ENCODE peak calls at places on chromosomes 5 and 9, in ten cellular contexts. W is vagina, P is lower leg skin, B is suprapubic skin, A is prostate gland, I is sigmoid colon, T is ovary, L is HepG2, V is IMR-90, Y is esophagus muscularis mucosa. H is an unnamed sample.

GRCh38 chr5:79225026-79225425 is 10.9 kb upstream of the JMY start:
- DNase-seq in W (no peak), Y (no peak), B (peak), P (no peak), V (peak), T (no peak), L (no peak), I (no peak), A (no peak), H (no peak)

GRCh38 chr5:137752873-137753226 is 1.3 kb downstream of the HNRNPA0 start:
- DNase-seq in L (peak), W (no peak), A (peak), T (no peak), I (no peak), B (no peak), P (peak), V (no peak), Y (no peak), H (no peak)

GRCh38 chr5:10595678-10596309 is 31.9 kb downstream of the ANKRD33B start:
- DNase-seq in T (no peak), Y (peak), L (peak), P (peak), B (no peak), W (no peak), I (no peak), V (peak), A (peak), H (no peak)

GRCh38 chr5:98771389-98772109 is 1.9 kb upstream of the RGMB start:
- DNase-seq in W (no peak), Y (no peak), B (no peak), I (peak), L (peak), T (no peak), V (peak), P (peak), A (peak), H (peak)

GRCh38 chr9:119639287-119639955 is 270.2 kb upstream of the BRINP1 start:
- DNase-seq in W (no peak), L (no peak), P (no peak), A (no peak), Y (no peak), B (no peak), I (no peak), T (no peak), V (no peak), H (no peak)

GRCh38 chr9:88748566-88749238 is 213.7 kb downstream of the NXNL2 start:
- DNase-seq in W (no peak), A (no peak), P (no peak), T (no peak), Y (peak), L (no peak), B (no peak), I (peak), V (peak), H (peak)

GRCh38 chr5:139458580-139459407 is 3.7 kb downstream of the ECSCR start:
- DNase-seq in Y (no peak), P (no peak), I (no peak), W (no peak), B (no peak), V (peak), L (no peak), T (no peak), A (no peak), H (no peak)

GRCh38 chr5:176996780-176997179 is 9.8 kb downstream of the UIMC1 start:
- DNase-seq in Y (no peak), I (no peak), B (no peak), A (no peak), W (no peak), P (no peak), T (no peak), L (no peak), V (no peak), H (no peak)

GRCh38 chr5:59845733-59846132 is 47.8 kb downstream of the PDE4D start:
- DNase-seq in V (peak), Y (no peak), P (no peak), W (no peak), I (no peak), T (no peak), A (no peak), B (no peak), L (no peak), H (no peak)

GRCh38 chr9:98087420-98088354 is 31.2 kb downstream of the NANS start:
- DNase-seq in T (peak), V (peak), P (no peak), I (peak), Y (no peak), W (no peak), B (peak), L (no peak), A (peak), H (no peak)

GRCh38 chr5:142235050-142235797 is 89.6 kb downstream of the SPRY4 start:
- DNase-seq in V (no peak), B (no peak), L (no peak), T (no peak), W (no peak), A (no peak), Y (no peak), I (no peak), P (no peak), H (no peak)

GRCh38 chr9:133532937-133533668 is 1.4 kb upstream of the ADAMTSL2 start:
- DNase-seq in L (peak), T (no peak), A (peak), V (peak), I (peak), B (no peak), W (no peak), P (peak), Y (no peak), H (peak)

GRCh38 chr5:1386274-1386717 is 41.4 kb upstream of the CLPTM1L start:
- DNase-seq in A (peak), P (peak), Y (no peak), T (peak), W (no peak), I (no peak), B (no peak), L (no peak), V (no peak), H (no peak)

GRCh38 chr9:28073278-28073677 is 500.0 kb upstream of the C9orf72 start:
- DNase-seq in W (no peak), B (no peak), A (no peak), Y (no peak), L (peak), P (no peak), V (peak), I (no peak), T (no peak), H (no peak)

GRCh38 chr9:74770508-74771261 is 117.0 kb downstream of the TRPM6 start:
- DNase-seq in P (no peak), B (no peak), Y (no peak), A (no peak), L (peak), I (no peak), T (no peak), V (no peak), W (no peak), H (no peak)

GRCh38 chr9:111037744-111038335 is 430 bp downstream of the LPAR1 start:
- DNase-seq in L (peak), Y (no peak), W (no peak), A (peak), V (peak), B (peak), P (no peak), T (peak), I (peak), H (peak)

GRCh38 chr5:149636861-149637246 is 55.6 kb downstream of the ARHGEF37 start:
- DNase-seq in B (no peak), Y (no peak), A (peak), T (peak), P (peak), I (peak), L (peak), W (no peak), V (peak), H (no peak)

GRCh38 chr5:43063731-43064171 is 23.6 kb upstream of the ANXA2R start:
- DNase-seq in P (no peak), B (no peak), V (no peak), T (no peak), I (no peak), A (no peak), L (no peak), Y (no peak), W (no peak), H (no peak)

GRCh38 chr5:43065384-43066230 is 25.5 kb upstream of the ANXA2R start:
- DNase-seq in B (peak), Y (peak), L (no peak), T (peak), A (peak), P (peak), W (no peak), I (peak), V (peak), H (no peak)

GRCh38 chr5:43066799-43067741 is 27.0 kb upstream of the ANXA2R start:
- DNase-seq in W (no peak), T (peak), P (peak), V (peak), Y (peak), B (peak), A (peak), I (peak), L (peak), H (peak)

GRCh38 chr5:43068037-43068436 is 27.9 kb upstream of the ANXA2R start:
- DNase-seq in V (no peak), L (no peak), T (no peak), P (no peak), A (no peak), Y (peak), B (no peak), I (no peak), W (no peak), H (no peak)

DNA sequence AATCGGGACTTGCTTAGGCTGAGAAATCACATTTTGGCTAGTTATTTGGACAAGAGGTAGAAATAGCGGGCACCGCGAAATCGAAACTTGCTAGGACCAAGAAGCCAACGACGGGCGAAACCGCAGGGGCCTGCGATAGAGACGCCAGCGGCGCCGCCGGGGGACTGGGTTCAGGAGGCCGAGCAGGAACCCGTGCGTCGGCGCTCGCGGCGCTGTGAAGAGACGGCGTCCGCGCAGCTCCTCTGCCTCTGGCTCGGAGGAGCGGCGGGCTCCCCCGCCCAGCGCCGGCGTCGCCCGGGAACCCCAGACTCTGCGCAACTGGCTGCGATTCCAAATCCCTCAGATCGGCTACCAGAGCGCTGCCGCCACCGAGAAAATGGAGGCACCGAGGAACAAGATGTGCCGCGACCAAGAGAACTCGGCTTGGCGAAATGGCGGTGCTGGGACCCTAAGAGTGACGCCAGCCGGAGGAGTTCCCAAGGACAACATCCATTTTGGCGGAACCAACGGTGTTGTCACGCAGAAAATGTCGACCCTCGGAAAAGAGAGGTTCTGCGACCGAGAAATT is 26.2 kb upstream of the ANXA2R start:
- DNase-seq in V (peak), A (peak), T (peak), Y (peak), I (peak), P (peak), B (peak), L (peak), W (no peak), H (no peak)
- TF ChIP-seq POLR2A in V (peak), A (peak), T (no peak), Y (no peak), I (no peak), P (no peak), B (no peak), L (peak), W (peak), H (no peak)

GRCh38 chr9:129826344-129826743 is 2.4 kb upstream of the TOR1A start:
- DNase-seq in A (no peak), V (no peak), I (no peak), B (no peak), Y (no peak), L (no peak), P (no peak), W (no peak), T (no peak), H (no peak)
- TF ChIP-seq POLR2A in A (no peak), V (no peak), I (no peak), B (no peak), Y (no peak), L (no peak), P (no peak), W (no peak), T (no peak), H (no peak)

DNA sequence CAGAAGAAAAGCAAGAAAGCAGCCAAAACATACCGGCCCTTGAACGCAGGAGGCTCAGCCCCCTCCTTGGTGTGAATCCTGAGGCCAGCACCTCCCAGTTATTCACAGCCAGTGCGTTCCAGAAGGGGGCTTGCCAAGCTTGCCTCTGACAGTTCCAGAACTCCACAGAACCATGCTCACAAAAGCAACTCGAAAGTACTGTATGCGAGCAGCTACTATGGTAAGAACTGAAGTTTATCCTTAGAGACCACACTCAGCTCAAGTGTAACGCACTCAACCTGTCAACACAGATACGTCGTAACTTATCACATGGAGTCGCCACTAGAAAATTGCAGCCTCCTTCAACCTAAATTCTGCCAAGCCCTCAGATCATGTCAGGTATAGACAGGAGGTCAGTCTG is 1.4 kb downstream of the UBAC1 start:
- DNase-seq in I (no peak), T (no peak), L (no peak), V (no peak), A (no peak), W (no peak), P (no peak), B (no peak), Y (no peak), H (no peak)
- TF ChIP-seq POLR2A in I (no peak), T (no peak), L (no peak), V (no peak), A (no peak), W (no peak), P (no peak), B (no peak), Y (no peak), H (no peak)

GRCh38 chr9:79572032-79572890 is 496 bp downstream of the TLE4 start:
- DNase-seq in B (peak), I (peak), W (no peak), T (no peak), P (peak), L (no peak), Y (peak), V (peak), A (peak), H (no peak)
- TF ChIP-seq POLR2A in B (peak), I (no peak), W (no peak), T (no peak), P (no peak), L (no peak), Y (no peak), V (peak), A (no peak), H (no peak)

DNA sequence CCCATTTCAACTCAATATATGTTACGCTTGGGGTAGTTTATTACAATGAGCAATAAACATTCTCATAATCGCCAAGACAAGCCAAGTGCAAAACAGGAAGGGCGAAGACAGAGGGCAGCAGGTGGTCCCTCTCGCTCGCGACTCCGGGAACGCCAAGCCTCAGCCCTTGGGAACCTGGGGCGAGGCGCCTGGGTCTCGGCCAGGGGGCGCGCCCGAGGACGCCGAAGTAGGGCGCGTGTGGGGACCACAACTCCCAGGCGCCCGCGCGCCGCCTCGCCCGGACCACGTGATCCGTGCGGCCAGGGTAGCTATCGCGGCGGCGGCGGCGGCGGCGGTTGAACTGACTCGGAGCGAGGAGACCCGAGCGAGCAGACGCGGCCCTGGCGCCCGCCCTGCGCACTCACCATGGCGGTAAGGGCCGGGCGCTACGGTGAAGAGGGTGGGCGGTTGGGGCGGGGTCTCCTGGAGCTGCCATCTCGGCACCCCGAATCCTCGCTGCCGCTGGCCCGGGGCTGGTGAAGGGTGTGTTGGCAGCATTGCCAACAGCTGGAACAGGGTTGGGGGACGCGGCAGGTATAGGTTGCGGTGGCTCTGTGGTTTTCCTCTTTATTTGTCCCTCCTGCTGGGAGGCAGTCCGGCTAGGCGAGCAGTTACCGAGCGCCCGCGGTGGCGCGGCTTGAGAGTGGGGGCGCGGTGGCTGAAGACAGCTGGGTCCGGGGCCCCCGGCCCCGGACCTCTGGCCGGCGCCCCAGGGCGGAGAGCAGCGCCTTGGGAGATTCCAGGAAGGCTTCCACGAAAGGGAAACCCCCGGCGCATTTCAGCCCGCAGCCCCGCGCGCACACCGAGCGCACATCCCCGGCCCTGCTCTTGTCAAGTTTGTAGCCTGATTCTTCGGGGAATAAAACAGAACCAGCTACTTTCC is at the start of gene SLC31A2:
- DNase-seq in P (peak), A (peak), L (peak), I (peak), W (no peak), Y (peak), T (peak), V (peak), B (peak), H (peak)
- TF ChIP-seq POLR2A in P (no peak), A (peak), L (peak), I (peak), W (peak), Y (peak), T (peak), V (peak), B (peak), H (no peak)